ENCODE peak calls at places on chromosome 4, in seven cellular contexts. Y is CD4-positive, alpha-beta memory T cell; S is amniotic stem cell; L is DMS79; U is GM10248; G is neural crest cell; B is esophagus squamous epithelium. K is an unnamed sample.

GRCh38 chr4:139521764-139522373 is 34.1 kb downstream of the SETD7 start:
- DNase-seq in Y (no peak), S (no peak), L (no peak), U (peak), G (no peak), B (no peak), K (no peak)

GRCh38 chr4:37073226-37073840 is 171.2 kb upstream of the NWD2 start:
- DNase-seq in Y (no peak), S (no peak), L (no peak), U (no peak), G (no peak), B (no peak), K (no peak)

GRCh38 chr4:53916431-53916889 is 147.9 kb downstream of the CHIC2 start:
- DNase-seq in Y (no peak), S (no peak), L (no peak), U (no peak), G (no peak), B (no peak), K (no peak)

GRCh38 chr4:7352486-7352885 is 82.2 kb downstream of the PSAPL1 start:
- DNase-seq in Y (no peak), S (no peak), L (peak), U (no peak), G (no peak), B (no peak), K (no peak)

GRCh38 chr4:70712150-70712549 is 9.6 kb upstream of the RUFY3 start:
- DNase-seq in Y (no peak), S (no peak), L (no peak), U (no peak), G (no peak), B (no peak), K (no peak)

GRCh38 chr4:107705742-107706556 is 14.1 kb downstream of the PAPSS1 start:
- DNase-seq in Y (no peak), S (no peak), L (no peak), U (no peak), G (no peak), B (no peak), K (no peak)

GRCh38 chr4:24686866-24687672 is 102.7 kb upstream of the DHX15 start:
- DNase-seq in Y (no peak), S (no peak), L (no peak), U (peak), G (peak), B (no peak), K (no peak)

GRCh38 chr4:168220893-168221292 is 97.7 kb downstream of the DDX60 start:
- DNase-seq in Y (no peak), S (no peak), L (no peak), U (no peak), G (no peak), B (no peak), K (no peak)

GRCh38 chr4:81314897-81315470 is 100.0 kb upstream of the PRKG2 start:
- DNase-seq in Y (no peak), S (peak), L (no peak), U (no peak), G (no peak), B (no peak), K (no peak)

GRCh38 chr4:94304365-94304971 is 38.2 kb downstream of the HPGDS start:
- DNase-seq in Y (peak), S (no peak), L (peak), U (peak), G (peak), B (no peak), K (no peak)

GRCh38 chr4:73142995-73143547 is 73.6 kb upstream of the COX18 start:
- DNase-seq in Y (no peak), S (no peak), L (no peak), U (no peak), G (no peak), B (no peak), K (no peak)

GRCh38 chr4:145815626-145816025 is 123.0 kb downstream of the ZNF827 start:
- DNase-seq in Y (no peak), S (peak), L (no peak), U (no peak), G (no peak), B (no peak), K (no peak)

GRCh38 chr4:56764775-56765174 is 56.7 kb downstream of the SPINK2 start:
- DNase-seq in Y (no peak), S (no peak), L (no peak), U (no peak), G (no peak), B (no peak), K (no peak)

GRCh38 chr4:25020240-25020639 is 10.5 kb downstream of the LGI2 start:
- DNase-seq in Y (no peak), S (no peak), L (no peak), U (no peak), G (no peak), B (no peak), K (no peak)

GRCh38 chr4:80407246-80407645 is 71.7 kb downstream of the CFAP299 start:
- DNase-seq in Y (no peak), S (no peak), L (no peak), U (no peak), G (no peak), B (no peak), K (no peak)

GRCh38 chr4:153432971-153433752 is 33.0 kb upstream of the TMEM131L start:
- DNase-seq in Y (peak), S (no peak), L (no peak), U (peak), G (no peak), B (peak), K (no peak)

GRCh38 chr4:24279911-24280375 is 304.4 kb downstream of the DHX15 start:
- DNase-seq in Y (no peak), S (no peak), L (no peak), U (no peak), G (no peak), B (no peak), K (no peak)

GRCh38 chr4:87961993-87962791 is 13.3 kb upstream of the SPP1 start:
- DNase-seq in Y (no peak), S (no peak), L (no peak), U (no peak), G (no peak), B (no peak), K (no peak)

GRCh38 chr4:101294591-101294990 is 52.7 kb downstream of the PPP3CA start:
- DNase-seq in Y (no peak), S (no peak), L (no peak), U (no peak), G (no peak), B (no peak), K (no peak)

GRCh38 chr4:184177271-184177670 is 40.4 kb downstream of the ENPP6 start:
- DNase-seq in Y (no peak), S (no peak), L (no peak), U (no peak), G (no peak), B (no peak), K (no peak)

GRCh38 chr4:165631208-165631894 is 241.7 kb upstream of the TLL1 start:
- DNase-seq in Y (no peak), S (no peak), L (no peak), U (no peak), G (no peak), B (no peak), K (no peak)

GRCh38 chr4:186845137-186845842 is 121.6 kb upstream of the FAT1 start:
- DNase-seq in Y (no peak), S (peak), L (no peak), U (no peak), G (no peak), B (no peak), K (no peak)